ENCODE peak calls at places on chromosome 20, in four cellular contexts. N is NCI-H460, P is AG04450, F is EL. M is an unnamed sample.

GRCh38 chr20:55160022-55160421 is 684.6 kb downstream of the DOK5 start:
- DNase-seq in F (no peak), N (no peak), P (no peak), M (no peak)

GRCh38 chr20:11302436-11302835 is 615.3 kb upstream of the BTBD3 start:
- DNase-seq in F (peak; percentile 71), N (no peak), P (peak; percentile 51), M (peak; percentile 64)

GRCh38 chr20:59025086-59025485 is 5.9 kb downstream of the TUBB1 start:
- DNase-seq in N (no peak), F (no peak), P (no peak), M (no peak)

GRCh38 chr20:63980317-63980805 is 571 bp upstream of the PRPF6 start:
- DNase-seq in N (no peak), P (no peak), F (no peak), M (no peak)

GRCh38 chr20:58746551-58747399 is 54.2 kb downstream of the NPEPL1 start:
- DNase-seq in P (no peak), N (no peak), F (no peak), M (no peak)

GRCh38 chr20:6769953-6770831 is 2.7 kb downstream of the BMP2 start:
- DNase-seq in F (no peak), N (no peak), P (no peak), M (no peak)

GRCh38 chr20:1624811-1625690 is 5.2 kb upstream of the SIRPB1 start:
- DNase-seq in F (no peak), P (no peak), N (no peak), M (no peak)

GRCh38 chr20:15491564-15491963 is 1081.7 kb downstream of the KIF16B start:
- DNase-seq in F (peak; percentile 2), N (no peak), P (no peak), M (no peak)

GRCh38 chr20:57374343-57374930 is 16.8 kb upstream of the RBM38 start:
- DNase-seq in P (no peak), F (no peak), N (no peak), M (no peak)

GRCh38 chr20:54606384-54606783 is 131.0 kb downstream of the DOK5 start:
- DNase-seq in P (no peak), F (no peak), N (no peak), M (no peak)

GRCh38 chr20:50607850-50608749 is 83.2 kb downstream of the RIPOR3 start:
- DNase-seq in F (no peak), P (no peak), N (no peak), M (no peak)

GRCh38 chr20:58389324-58389967 is 417 bp downstream of the VAPB start:
- DNase-seq in F (peak; percentile 49), P (no peak), N (no peak), M (peak; percentile 64)

GRCh38 chr20:5181955-5182354 is 55.1 kb downstream of the CDS2 start:
- DNase-seq in F (peak; percentile 63), N (no peak), P (peak; percentile 43), M (peak; percentile 67)

GRCh38 chr20:46701556-46701955 is 7.9 kb upstream of the SLC2A10 start:
- DNase-seq in N (no peak), P (no peak), F (peak; percentile 7), M (peak; percentile 52)

GRCh38 chr20:34412453-34412852 is 49.4 kb downstream of the ITCH start:
- DNase-seq in F (no peak), P (no peak), N (no peak), M (peak; percentile 20)

GRCh38 chr20:63611646-63612045 is 15.3 kb downstream of the GMEB2 start:
- DNase-seq in P (no peak), N (no peak), F (no peak), M (no peak)

GRCh38 chr20:1888796-1889463 is 6.3 kb upstream of the SIRPA start:
- DNase-seq in P (no peak), N (no peak), F (peak; percentile 33), M (peak; percentile 14)

GRCh38 chr20:47610247-47610944 is 108.7 kb downstream of the NCOA3 start:
- DNase-seq in P (peak; percentile 34), N (peak; percentile 33), F (peak; percentile 74), M (peak; percentile 87)

GRCh38 chr20:39849664-39850063 is 839.4 kb downstream of the MAFB start:
- DNase-seq in F (peak; percentile 98), N (no peak), P (peak; percentile 83), M (peak; percentile 93)

GRCh38 chr20:32356935-32357868 is 929 bp upstream of the ASXL1 start:
- DNase-seq in N (no peak), P (no peak), F (peak; percentile 76), M (peak; percentile 86)

GRCh38 chr20:658202-658601 is 5.2 kb upstream of the SRXN1 start:
- DNase-seq in N (no peak), F (no peak), P (no peak), M (no peak)

GRCh38 chr20:51861726-51862466 is 59.6 kb upstream of the SALL4 start:
- DNase-seq in P (no peak), F (no peak), N (no peak), M (peak; percentile 19)

GRCh38 chr20:45835230-45836224 is 1.9 kb downstream of the SNX21 start:
- DNase-seq in N (no peak), F (peak; percentile 58), P (no peak), M (peak; percentile 59)

GRCh38 chr20:62536731-62537401 is 61.1 kb upstream of the GATA5 start:
- DNase-seq in F (peak; percentile 53), P (no peak), N (no peak), M (peak; percentile 16)

GRCh38 chr20:50848341-50848808 is 53.5 kb downstream of the BCAS4 start:
- DNase-seq in N (no peak), P (no peak), F (no peak), M (no peak)

GRCh38 chr20:1618954-1619550 is 757 bp downstream of the SIRPB1 start:
- DNase-seq in N (no peak), F (no peak), P (no peak), M (no peak)

GRCh38 chr20:35146299-35146921 is 726 bp downstream of the EDEM2 start:
- DNase-seq in P (no peak), F (peak; percentile 49), N (no peak), M (peak; percentile 78)

GRCh38 chr20:11766961-11767360 is 150.7 kb upstream of the BTBD3 start:
- DNase-seq in F (no peak), P (no peak), N (no peak), M (no peak)

GRCh38 chr20:63105211-63106107 is 98.7 kb upstream of the BHLHE23 start:
- DNase-seq in P (no peak), F (no peak), N (no peak), M (no peak)

GRCh38 chr20:17654649-17655285 is 27.3 kb downstream of the RRBP1 start:
- DNase-seq in N (peak; percentile 13), P (peak; percentile 21), F (peak; percentile 68), M (peak; percentile 71)

GRCh38 chr20:63150911-63151531 is 64.9 kb downstream of the YTHDF1 start:
- DNase-seq in N (no peak), F (no peak), P (no peak), M (no peak)

GRCh38 chr20:19867074-19867473 is 109.0 kb downstream of the RIN2 start:
- DNase-seq in F (peak; percentile 45), N (no peak), P (peak; percentile 61), M (peak; percentile 77)

GRCh38 chr20:22386300-22386623 is 198.1 kb downstream of the FOXA2 start:
- DNase-seq in F (no peak), N (no peak), P (no peak), M (no peak)

M was measured in ELR.